ENCODE peak calls at places on chromosome 3, in six cellular contexts. L is neuronal stem cell, S is H1, J is H9, A is trophoblast cell, R is IMR-90. V is an unnamed sample.

GRCh38 chr3:8279476-8279875 is 222.1 kb upstream of the LMCD1 start:
- DNase-seq in J (peak; percentile 51), A (no peak), L (no peak), S (no peak), R (no peak), V (no peak)

GRCh38 chr3:122964844-122965243 is 62.7 kb downstream of the SEMA5B start:
- DNase-seq in L (no peak), A (no peak), J (no peak), S (no peak), R (no peak), V (no peak)

GRCh38 chr3:185728630-185729334 is 96.1 kb downstream of the IGF2BP2 start:
- DNase-seq in R (no peak), J (no peak), L (no peak), A (peak; percentile 81), S (no peak), V (peak; percentile 65)

GRCh38 chr3:138113309-138113708 is 2.1 kb downstream of the DZIP1L start:
- DNase-seq in J (peak; percentile 48), S (no peak), L (no peak), R (no peak), A (no peak), V (peak; percentile 25)

GRCh38 chr3:105731686-105732085 is 137.1 kb downstream of the CBLB start:
- DNase-seq in R (peak; percentile 19), L (no peak), S (no peak), A (no peak), J (no peak), V (no peak)

GRCh38 chr3:13825317-13825590 is 54.6 kb downstream of the WNT7A start:
- DNase-seq in R (no peak), A (peak; percentile 99), S (no peak), L (no peak), J (no peak), V (no peak)

GRCh38 chr3:49668414-49668797 is 5.7 kb upstream of the APEH start:
- DNase-seq in J (no peak), L (no peak), R (no peak), S (no peak), A (no peak), V (no peak)

GRCh38 chr3:71269896-71270295 is 313.6 kb downstream of the FOXP1 start:
- DNase-seq in L (no peak), S (no peak), R (no peak), J (no peak), A (no peak), V (no peak)

DNA sequence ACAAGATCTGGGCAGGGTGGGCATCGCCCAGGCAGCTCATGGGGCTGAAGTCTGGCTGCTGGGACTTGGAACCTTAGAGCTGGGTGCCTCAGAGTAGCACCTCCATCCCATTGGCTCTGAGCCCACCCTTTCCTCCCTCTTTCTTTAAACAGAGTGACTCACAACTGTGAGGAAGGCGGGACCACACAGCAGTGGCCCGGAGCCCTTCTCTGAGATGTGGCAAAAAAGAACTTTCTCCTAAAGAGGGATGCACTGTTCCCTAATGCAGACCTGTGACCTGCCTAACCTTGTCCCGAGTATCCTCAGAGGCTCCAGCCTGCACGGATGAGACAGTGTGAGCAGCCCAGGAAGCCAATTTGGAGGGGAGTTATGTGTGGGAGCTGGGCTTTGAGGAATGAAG is 23.6 kb downstream of the PRR20G start:
- DNase-seq in L (no peak), A (no peak), J (no peak), S (no peak), R (peak; percentile 12), V (no peak)
- H4K91ac ChIP-seq in L (no peak overlapping the region), A (no peak overlapping the region), J (no peak overlapping the region), S (no peak overlapping the region), R (no peak overlapping the region), V (no peak overlapping the region)

DNA sequence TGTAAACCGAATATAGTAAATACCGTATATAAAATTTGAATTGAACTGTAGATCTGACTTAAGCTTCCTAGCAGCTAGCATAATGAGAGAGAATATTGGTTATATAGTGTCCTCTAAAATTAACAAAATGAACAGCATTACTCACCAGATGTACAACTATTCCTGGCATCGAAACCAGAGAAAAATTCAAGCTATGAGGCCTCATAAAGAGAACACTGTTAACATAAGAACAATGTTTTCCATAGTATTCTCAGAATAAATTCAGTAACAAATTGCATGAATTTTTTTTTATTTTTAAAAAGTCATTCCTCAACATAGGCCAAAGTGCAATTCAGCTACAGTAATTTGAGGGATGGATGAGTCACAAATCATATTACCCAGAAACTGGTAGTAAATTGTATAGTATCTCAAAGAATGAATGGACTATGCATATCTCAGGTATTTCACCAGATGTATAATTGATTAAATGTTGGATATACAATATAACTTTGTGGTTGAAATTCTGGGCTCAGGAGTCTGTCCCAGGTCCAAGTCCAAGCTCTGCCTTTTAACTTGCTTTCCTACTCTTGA is 5.0 kb downstream of the TMEM207 start:
- DNase-seq in L (no peak), J (no peak), A (peak; percentile 47), S (no peak), R (peak; percentile 6), V (no peak)
- H3K14ac ChIP-seq in L (no peak overlapping the region), J (no peak overlapping the region), A (no peak overlapping the region), S (no peak overlapping the region), R (no peak overlapping the region), V (no peak overlapping the region)

GRCh38 chr3:142433110-142433509 is 14.7 kb downstream of the XRN1 start:
- DNase-seq in S (no peak), L (no peak), A (no peak), R (no peak), J (no peak), V (no peak)
- H4K91ac ChIP-seq in S (no peak overlapping the region), L (no peak overlapping the region), A (no peak overlapping the region), R (no peak overlapping the region), J (no peak overlapping the region), V (no peak overlapping the region)

GRCh38 chr3:39919281-39919680 is 109.9 kb downstream of the MYRIP start:
- DNase-seq in A (no peak), S (no peak), J (no peak), R (no peak), L (no peak), V (no peak)
- H3K14ac ChIP-seq in A (no peak overlapping the region), S (no peak overlapping the region), J (no peak overlapping the region), R (no peak overlapping the region), L (no peak overlapping the region), V (no peak overlapping the region)

DNA sequence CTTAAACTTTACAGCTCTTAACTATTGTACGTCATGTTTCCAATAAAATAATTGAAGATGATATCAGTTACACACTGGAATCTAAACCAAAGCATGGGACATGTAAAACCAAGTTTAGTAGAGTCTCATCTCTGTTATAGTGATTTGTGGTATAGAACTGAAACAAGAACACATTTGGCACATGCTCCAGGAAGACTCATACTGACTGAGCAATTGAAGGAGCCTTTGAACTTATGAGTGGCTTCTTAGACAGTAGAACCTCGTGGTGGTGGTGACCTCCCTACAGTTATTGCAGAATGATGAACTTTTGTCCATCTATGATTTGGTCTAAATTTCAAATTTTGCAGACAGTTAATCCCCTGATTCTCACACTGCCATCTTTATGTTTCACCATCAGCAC is 729.7 kb downstream of the ROBO1 start:
- DNase-seq in S (no peak), L (no peak), A (no peak), J (no peak), R (peak; percentile 26), V (no peak)
- H4K91ac ChIP-seq in S (no peak overlapping the region), L (no peak overlapping the region), A (no peak overlapping the region), J (no peak overlapping the region), R (no peak overlapping the region), V (no peak overlapping the region)

DNA sequence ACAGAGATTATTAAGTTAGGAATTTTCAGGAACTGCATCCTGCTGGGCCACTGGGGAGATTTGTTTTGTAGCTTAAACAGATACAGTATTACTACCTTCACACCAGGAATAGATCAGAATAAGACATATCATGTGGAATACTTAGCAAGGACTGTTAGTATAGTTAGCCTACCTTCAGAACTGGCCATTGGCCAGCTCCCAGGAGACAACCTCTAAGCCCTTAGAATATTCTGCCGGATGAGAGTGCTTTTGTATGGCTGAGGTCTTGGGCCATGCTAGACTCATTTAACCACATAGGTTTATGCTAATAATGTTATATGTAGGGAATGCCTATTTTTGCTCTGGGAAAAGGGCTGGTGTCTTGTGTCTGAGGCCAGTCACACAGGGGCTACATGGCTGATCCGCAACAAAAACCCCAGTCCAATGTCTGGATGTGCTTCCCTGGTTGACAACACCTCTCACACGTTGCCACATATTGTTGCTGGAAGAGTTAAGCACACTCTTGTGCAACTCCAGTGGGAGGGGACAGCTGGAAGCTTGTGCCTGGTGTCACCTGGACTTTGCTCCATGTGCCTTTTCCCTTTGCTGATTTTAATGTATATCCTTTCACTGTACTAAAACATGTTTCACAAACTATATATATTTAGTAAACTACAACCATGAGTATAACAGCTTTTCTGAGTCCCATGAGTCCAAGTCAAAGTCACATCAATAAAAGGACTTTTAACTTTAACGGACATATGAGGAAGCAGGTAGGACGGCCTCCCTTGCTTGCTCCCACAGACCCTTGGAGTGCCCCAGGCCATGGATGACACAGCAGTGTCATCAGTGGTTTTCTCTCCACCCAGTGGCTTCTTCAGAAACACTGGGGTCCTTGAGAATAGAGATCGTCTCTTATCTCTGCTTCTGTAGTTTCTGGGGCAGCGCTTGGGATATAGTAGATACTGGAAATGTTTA is 118.0 kb upstream of the C3orf80 start:
- DNase-seq in J (no peak), L (no peak), R (no peak), A (peak; percentile 82), S (no peak), V (no peak)
- H3K14ac ChIP-seq in J (no peak overlapping the region), L (no peak overlapping the region), R (no peak overlapping the region), A (no peak overlapping the region), S (no peak overlapping the region), V (no peak overlapping the region)

DNA sequence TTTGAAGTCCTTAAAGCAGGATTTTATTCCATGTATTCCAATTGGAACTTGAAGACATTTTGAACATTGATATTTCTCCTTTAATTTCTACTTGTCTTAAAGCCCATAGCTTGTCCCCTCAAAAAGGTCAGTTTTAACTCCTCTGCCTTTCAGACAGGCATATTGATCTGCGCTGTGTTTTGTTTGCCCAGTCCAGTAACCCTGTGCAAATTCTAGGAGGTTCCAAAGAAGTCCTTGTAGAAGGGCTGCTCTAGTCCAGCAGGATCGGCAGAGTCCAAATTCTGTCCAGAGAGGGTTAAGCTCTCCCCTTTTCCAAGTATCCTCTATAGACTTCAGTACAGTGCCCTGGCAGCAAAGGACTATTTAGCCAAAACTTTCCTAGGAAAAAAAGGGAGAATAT is 105.6 kb upstream of the MANF start:
- DNase-seq in S (no peak), J (no peak), A (no peak), L (no peak), R (no peak), V (no peak)
- H4K91ac ChIP-seq in S (no peak overlapping the region), J (no peak overlapping the region), A (no peak overlapping the region), L (no peak overlapping the region), R (no peak overlapping the region), V (no peak overlapping the region)